ENCODE peak calls at places on chromosomes 2 and 18, in eight cellular contexts. C is A673, P is AG09309, Z is tibial artery, U is BE2C, K is fibroblast of mammary gland, J is WERI-Rb-1, M is fibroblast of pulmonary artery. X is an unnamed sample.

GRCh38 chr2:72092099-72092498 is 55.6 kb downstream of the CYP26B1 start:
- DNase-seq in C (no peak), P (no peak), Z (no peak), U (no peak), K (no peak), J (no peak), M (no peak), X (no peak)

GRCh38 chr2:219519526-219519916 is 5.2 kb downstream of the ASIC4 start:
- DNase-seq in C (no peak), P (no peak), Z (no peak), U (no peak), K (no peak), J (no peak), M (no peak), X (no peak)

GRCh38 chr18:46596119-46596518 is 60.9 kb downstream of the LOXHD1 start:
- DNase-seq in C (peak), P (no peak), Z (no peak), U (no peak), K (no peak), J (no peak), M (no peak), X (no peak)

GRCh38 chr18:60146220-60146960 is 226.2 kb downstream of the MC4R start:
- DNase-seq in C (no peak), P (peak), Z (no peak), U (peak), K (peak), J (no peak), M (peak), X (no peak)

GRCh38 chr2:160703648-160704585 is 210.3 kb upstream of the RBMS1 start:
- DNase-seq in C (peak), P (no peak), Z (no peak), U (no peak), K (no peak), J (peak), M (no peak), X (peak)

GRCh38 chr18:14747513-14748474 is at the start of gene ANKRD30B:
- DNase-seq in C (no peak), P (no peak), Z (no peak), U (no peak), K (no peak), J (no peak), M (no peak), X (peak)

GRCh38 chr2:238255636-238256035 is 15.8 kb upstream of the HES6 start:
- DNase-seq in C (no peak), P (no peak), Z (no peak), U (no peak), K (no peak), J (no peak), M (no peak), X (no peak)

GRCh38 chr2:46390036-46390435 is 89.3 kb upstream of the TMEM247 start:
- DNase-seq in C (no peak), P (no peak), Z (no peak), U (no peak), K (no peak), J (no peak), M (no peak), X (no peak)

GRCh38 chr2:220445429-220446105 is 818.1 kb downstream of the SLC4A3 start:
- DNase-seq in C (no peak), P (no peak), Z (no peak), U (no peak), K (peak), J (no peak), M (peak), X (peak)

GRCh38 chr2:59076079-59076619 is 835.0 kb upstream of the FANCL start:
- DNase-seq in C (no peak), P (no peak), Z (no peak), U (no peak), K (no peak), J (no peak), M (no peak), X (no peak)

GRCh38 chr2:241062342-241063092 is 39.6 kb downstream of the MTERF4 start:
- DNase-seq in C (no peak), P (no peak), Z (no peak), U (no peak), K (no peak), J (no peak), M (no peak), X (no peak)

GRCh38 chr2:241064802-241065354 is 37.2 kb downstream of the MTERF4 start:
- DNase-seq in C (no peak), P (no peak), Z (no peak), U (no peak), K (no peak), J (no peak), M (no peak), X (no peak)

GRCh38 chr2:241063093-241063551 is 39.0 kb downstream of the MTERF4 start:
- DNase-seq in C (no peak), P (no peak), Z (no peak), U (peak), K (no peak), J (no peak), M (no peak), X (peak)

GRCh38 chr2:241064008-241064801 is 37.9 kb downstream of the MTERF4 start:
- DNase-seq in C (no peak), P (no peak), Z (no peak), U (no peak), K (no peak), J (no peak), M (no peak), X (no peak)

DNA sequence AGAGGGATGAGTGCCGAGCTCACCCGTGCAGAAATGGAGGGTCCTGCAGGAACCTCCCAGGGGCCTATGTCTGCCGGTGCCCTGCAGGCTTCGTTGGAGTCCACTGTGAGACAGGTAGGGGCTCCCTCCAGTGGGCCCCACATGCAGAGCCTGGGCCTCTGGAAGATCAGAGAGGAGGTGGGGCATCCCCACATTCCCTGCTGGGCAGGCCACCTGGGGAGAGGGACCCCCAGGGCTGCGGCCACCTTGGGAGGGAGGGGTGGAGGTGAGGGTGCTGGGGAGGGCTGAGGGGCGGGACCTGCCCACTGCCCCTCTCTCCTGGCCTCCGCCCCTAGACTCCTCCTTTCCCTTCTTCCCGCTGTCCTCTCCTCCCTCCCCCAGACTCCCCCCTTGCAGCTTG is 38.5 kb downstream of the MTERF4 start:
- DNase-seq in C (no peak), P (no peak), Z (no peak), U (no peak), K (no peak), J (no peak), M (no peak), X (peak)
- H3K4me3 ChIP-seq in C (no peak), P (no peak), Z (no peak), U (no peak), K (no peak), J (no peak), M (no peak), X (no peak)

GRCh38 chr2:240163056-240163714 is 22.7 kb upstream of the OTOS start:
- DNase-seq in C (no peak), P (no peak), Z (no peak), U (no peak), K (no peak), J (no peak), M (no peak), X (no peak)
- TF ChIP-seq CTCF in C (no peak), P (no peak), Z (no peak), U (no peak), K (no peak), J (no peak), M (no peak), X (no peak)

DNA sequence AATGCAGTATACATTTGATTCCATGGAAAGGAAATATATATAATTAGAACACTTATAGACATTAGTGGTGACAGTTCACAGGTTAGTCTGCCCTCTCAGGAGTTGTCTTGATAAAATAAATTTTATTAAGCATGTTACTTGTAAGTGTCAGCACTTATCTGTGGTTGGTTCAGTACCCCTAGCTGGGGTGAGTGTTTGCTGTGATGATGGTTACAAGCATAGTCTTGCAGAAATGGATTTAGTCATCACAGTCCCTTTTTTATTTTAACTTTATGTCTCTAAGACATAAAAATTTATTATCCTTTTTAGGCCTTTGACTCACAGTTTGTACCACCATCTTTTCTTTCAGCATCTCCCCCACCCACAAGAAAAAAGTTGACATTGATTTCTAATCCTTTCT is 52.1 kb downstream of the NCK2 start:
- DNase-seq in C (no peak), P (no peak), Z (no peak), U (no peak), K (peak), J (no peak), M (no peak), X (no peak)
- H3K4me3 ChIP-seq in C (no peak), P (no peak), Z (no peak), U (no peak), K (no peak), J (no peak), M (no peak), X (no peak)

DNA sequence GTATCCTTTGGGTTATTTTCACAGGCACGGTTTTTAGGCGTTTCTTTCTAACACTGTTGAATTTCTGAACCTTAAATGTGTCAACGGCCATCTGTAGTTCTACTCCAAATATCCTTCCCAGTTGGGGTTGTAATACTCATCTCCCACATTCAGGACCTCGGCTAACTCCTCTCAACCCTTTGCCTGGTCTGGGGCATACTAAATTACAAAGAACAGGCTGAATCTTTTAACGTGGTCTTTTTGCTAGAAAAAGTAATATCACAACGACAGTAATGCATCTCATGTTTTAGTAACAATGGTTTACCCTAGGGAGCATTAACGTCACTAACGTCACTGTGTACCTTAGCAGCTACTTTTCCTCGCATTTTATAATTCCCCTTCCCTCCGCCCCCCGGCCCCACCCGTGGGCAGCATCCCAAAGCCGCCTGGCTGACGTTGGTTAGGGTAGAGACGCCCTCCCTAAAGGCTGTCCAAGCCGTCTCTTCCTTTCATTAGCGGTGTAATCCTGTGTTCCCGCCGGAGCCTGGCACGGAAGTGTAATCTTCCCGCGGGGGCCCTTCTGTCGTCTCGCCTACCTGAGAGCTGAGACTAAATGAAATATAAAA is 2.0 kb downstream of the RPRM start:
- DNase-seq in C (no peak), P (no peak), Z (no peak), U (no peak), K (no peak), J (no peak), M (no peak), X (no peak)
- TF ChIP-seq CTCF in C (no peak), P (no peak), Z (no peak), U (no peak), K (no peak), J (no peak), M (no peak), X (no peak)

DNA sequence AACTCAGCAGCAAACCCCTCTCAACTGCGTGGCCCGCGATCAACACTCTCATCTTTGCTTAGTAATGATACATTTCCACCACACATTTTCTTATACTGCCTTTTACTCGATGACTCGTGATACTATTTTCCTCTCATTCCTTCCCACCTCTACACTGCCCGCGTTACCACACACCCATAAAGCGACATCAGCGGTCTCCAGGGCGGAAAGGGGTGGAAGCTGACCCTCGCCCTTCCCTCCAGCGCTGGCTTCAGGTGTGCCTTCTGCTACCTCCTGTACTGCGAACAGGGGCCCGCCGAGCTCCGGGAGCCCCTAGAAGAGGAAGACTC is 1.3 kb downstream of the NETO1 start:
- DNase-seq in C (no peak), P (no peak), Z (no peak), U (no peak), K (no peak), J (no peak), M (no peak), X (no peak)
- H3K4me3 ChIP-seq in C (peak), P (peak), Z (no peak), U (no peak), K (no peak), J (peak), M (no peak), X (peak)

DNA sequence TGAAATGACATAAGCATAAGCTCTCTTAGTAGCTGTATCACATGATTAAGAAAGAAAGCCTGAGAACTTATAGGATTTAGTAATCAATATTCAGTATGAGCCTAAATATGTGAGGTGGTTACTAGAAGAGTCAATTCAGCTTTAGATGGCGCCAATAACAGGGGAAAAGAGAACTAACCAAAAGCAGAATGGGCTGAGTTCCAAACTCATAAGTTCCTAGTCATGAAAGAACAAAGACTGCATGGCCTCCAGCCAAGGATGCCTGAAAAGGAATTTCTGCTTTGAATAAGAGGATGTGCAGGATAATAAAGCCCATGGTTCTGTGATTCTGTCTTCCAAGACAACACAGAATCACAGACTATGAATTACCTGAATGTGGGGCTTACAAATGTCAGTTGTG is 196.5 kb downstream of the SATB2 start:
- DNase-seq in C (peak), P (peak), Z (no peak), U (no peak), K (peak), J (no peak), M (peak), X (peak)
- TF ChIP-seq CTCF in C (peak), P (no peak), Z (no peak), U (no peak), K (peak), J (no peak), M (no peak), X (no peak)

GRCh38 chr2:233965032-233965614 is 48.0 kb downstream of the TRPM8 start:
- DNase-seq in C (no peak), P (peak), Z (no peak), U (no peak), K (peak), J (no peak), M (no peak), X (no peak)
- H3K4me3 ChIP-seq in C (no peak), P (no peak), Z (no peak), U (no peak), K (no peak), J (no peak), M (no peak), X (no peak)

DNA sequence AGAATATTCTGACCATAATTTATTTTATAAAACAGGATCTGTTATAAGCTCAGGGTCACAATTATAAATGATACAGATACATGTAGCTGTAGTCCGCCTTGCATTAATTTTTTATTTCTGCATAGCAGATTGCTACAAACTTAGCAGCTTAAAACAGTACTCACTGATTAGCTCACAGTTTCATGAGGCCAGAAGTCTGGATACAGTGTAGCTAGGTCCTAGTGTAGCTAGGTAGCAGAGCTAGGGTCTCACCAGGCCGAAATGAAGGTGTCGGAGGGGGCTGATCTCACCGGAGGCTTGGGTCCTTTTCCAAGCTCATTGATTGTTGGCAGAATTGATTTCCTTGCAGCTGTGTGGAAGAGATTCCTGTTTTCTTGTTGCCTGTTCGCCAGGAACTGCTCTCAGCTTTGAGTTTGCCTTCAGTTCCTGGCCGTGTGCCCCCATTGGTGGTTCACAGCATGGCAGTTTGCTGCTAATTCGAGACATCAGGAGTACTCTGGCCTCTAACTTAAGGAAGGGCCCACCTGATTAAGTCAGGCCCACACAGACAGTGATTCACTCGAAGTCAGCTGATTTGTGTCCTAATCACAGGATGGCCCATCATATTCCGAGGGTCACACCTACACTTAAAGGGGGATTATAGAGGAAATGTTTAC is 18.4 kb downstream of the NAPG start:
- DNase-seq in C (peak), P (no peak), Z (no peak), U (no peak), K (peak), J (no peak), M (no peak), X (no peak)
- TF ChIP-seq CTCF in C (no peak), P (peak), Z (no peak), U (no peak), K (no peak), J (no peak), M (no peak), X (no peak)

GRCh38 chr2:98514879-98515570 is 70.4 kb downstream of the INPP4A start:
- DNase-seq in C (no peak), P (no peak), Z (peak), U (no peak), K (peak), J (no peak), M (peak), X (no peak)

GRCh38 chr2:98518106-98518505 is 73.4 kb downstream of the INPP4A start:
- DNase-seq in C (peak), P (no peak), Z (peak), U (no peak), K (peak), J (peak), M (peak), X (no peak)

GRCh38 chr2:98517636-98518035 is 73.0 kb downstream of the INPP4A start:
- DNase-seq in C (no peak), P (no peak), Z (no peak), U (no peak), K (peak), J (no peak), M (no peak), X (no peak)

GRCh38 chr2:98514096-98514639 is 69.5 kb downstream of the INPP4A start:
- DNase-seq in C (no peak), P (no peak), Z (no peak), U (no peak), K (no peak), J (no peak), M (no peak), X (no peak)

GRCh38 chr2:98515571-98515927 is 70.9 kb downstream of the INPP4A start:
- DNase-seq in C (no peak), P (no peak), Z (peak), U (no peak), K (no peak), J (no peak), M (no peak), X (no peak)
- H3K4me3 ChIP-seq in C (no peak), P (no peak), Z (no peak), U (no peak), K (no peak), J (no peak), M (no peak), X (no peak)